ENCODE peak calls at places on chromosomes 5 and 9, in five cellular contexts. A, N, U, O and E are unnamed samples. For H3K9me3, the result is how much of the 10 kb centered on the place peaks cover.

GRCh38 chr9:69955536-69956355 is 87.9 kb upstream of the MAMDC2 start:
- DNase-seq in A (no peak), N (no peak), U (no peak), O (no peak), E (no peak)

GRCh38 chr9:89902450-89902849 is 297.6 kb downstream of the GADD45G start:
- DNase-seq in A (no peak), N (peak), U (no peak), O (no peak), E (no peak)

GRCh38 chr5:39498247-39498952 is 73.6 kb upstream of the DAB2 start:
- DNase-seq in A (no peak), N (no peak), U (no peak), O (no peak), E (no peak)

GRCh38 chr5:110757118-110757729 is 18.4 kb downstream of the SLC25A46 start:
- DNase-seq in A (no peak), N (peak), U (no peak), O (no peak), E (no peak)

GRCh38 chr9:136786451-136786850 is 4.7 kb upstream of the TMEM141 start:
- DNase-seq in A (no peak), N (no peak), U (no peak), O (no peak), E (no peak)

GRCh38 chr5:566636-567309 is 42.5 kb upstream of the SLC9A3 start:
- DNase-seq in A (no peak), N (no peak), U (no peak), O (no peak), E (no peak)

GRCh38 chr9:109779711-109780452 is at the start of gene PALM2AKAP2:
- DNase-seq in A (peak), N (peak), U (no peak), O (no peak), E (no peak)

GRCh38 chr9:38130724-38131123 is 61.7 kb upstream of the SHB start:
- DNase-seq in A (no peak), N (no peak), U (no peak), O (no peak), E (no peak)

GRCh38 chr5:6358434-6358820 is 19.9 kb downstream of the MED10 start:
- DNase-seq in A (no peak), N (no peak), U (no peak), O (no peak), E (no peak)

DNA sequence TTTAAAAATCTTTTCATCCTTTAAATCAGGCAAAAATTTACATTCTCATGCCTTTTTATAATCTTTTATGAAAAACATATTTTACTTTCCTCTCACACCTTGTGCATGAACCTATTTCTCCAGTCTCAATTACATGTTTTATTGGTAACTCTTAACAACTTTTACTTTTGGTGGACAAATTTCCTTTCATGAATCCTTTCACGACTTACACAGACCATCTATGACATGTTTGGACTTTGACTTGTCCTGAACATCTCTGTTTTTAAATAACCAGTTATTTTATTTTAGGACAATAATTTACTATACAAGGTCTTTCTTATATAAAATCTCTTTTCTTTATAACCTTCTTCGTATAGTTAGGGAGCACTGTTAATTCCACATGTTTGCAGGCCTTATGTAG is 26.5 kb upstream of the MTMR12 start:
- DNase-seq in A (no peak), N (peak), U (no peak), O (no peak), E (no peak)
- H3K9me3 ChIP-seq in A (under half), N (under half), U (under half), O (under half), E (under half)

DNA sequence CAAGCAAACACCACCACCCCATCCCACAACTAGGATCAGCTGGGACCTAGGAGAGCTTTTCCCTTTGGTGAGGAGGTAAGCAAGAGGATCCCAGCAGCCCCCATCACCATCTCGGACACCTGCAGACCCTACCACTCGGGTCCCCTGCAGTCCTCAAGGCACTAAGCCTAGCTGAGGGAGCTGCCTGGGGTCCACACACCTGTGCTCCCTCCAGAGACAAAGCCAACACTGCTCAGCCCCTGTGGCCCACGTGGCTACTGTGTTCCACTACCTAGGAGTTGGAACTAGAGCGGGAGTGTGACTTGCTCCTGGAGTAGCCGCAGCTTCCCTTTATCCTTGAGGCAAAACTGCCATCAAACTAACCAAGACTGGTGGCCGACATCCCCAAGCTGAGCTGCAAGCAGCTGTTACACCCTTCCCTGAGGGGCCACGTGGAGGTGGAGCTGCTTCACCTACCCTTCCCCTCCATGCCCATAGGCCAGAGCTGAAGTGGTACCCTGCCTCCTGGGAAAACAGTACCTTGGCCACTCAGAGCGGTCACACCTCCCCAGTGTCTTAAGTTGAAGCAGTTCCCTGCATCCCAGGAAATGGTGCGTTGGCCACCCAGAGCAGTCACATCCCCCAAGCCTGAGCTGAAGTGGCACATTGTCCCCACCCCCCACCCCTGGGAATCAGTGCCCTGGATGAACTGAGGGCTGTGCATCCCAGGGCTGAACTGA is 205.5 kb downstream of the CACNA1B start:
- DNase-seq in A (no peak), N (no peak), U (no peak), O (peak), E (no peak)
- H3K9me3 ChIP-seq in A (under half), N (under half), U (half or more), O (under half), E (under half)

GRCh38 chr9:40911647-40912046 is 216.8 kb downstream of the FOXD4L6 start:
- DNase-seq in A (no peak), N (no peak), U (no peak), O (no peak), E (no peak)
- H3K9me3 ChIP-seq in A (half or more), N (under half), U (half or more), O (half or more), E (half or more)

GRCh38 chr9:8412327-8412726 is 612.7 kb upstream of the DMAC1 start:
- DNase-seq in A (no peak), N (no peak), U (no peak), O (no peak), E (no peak)

DNA sequence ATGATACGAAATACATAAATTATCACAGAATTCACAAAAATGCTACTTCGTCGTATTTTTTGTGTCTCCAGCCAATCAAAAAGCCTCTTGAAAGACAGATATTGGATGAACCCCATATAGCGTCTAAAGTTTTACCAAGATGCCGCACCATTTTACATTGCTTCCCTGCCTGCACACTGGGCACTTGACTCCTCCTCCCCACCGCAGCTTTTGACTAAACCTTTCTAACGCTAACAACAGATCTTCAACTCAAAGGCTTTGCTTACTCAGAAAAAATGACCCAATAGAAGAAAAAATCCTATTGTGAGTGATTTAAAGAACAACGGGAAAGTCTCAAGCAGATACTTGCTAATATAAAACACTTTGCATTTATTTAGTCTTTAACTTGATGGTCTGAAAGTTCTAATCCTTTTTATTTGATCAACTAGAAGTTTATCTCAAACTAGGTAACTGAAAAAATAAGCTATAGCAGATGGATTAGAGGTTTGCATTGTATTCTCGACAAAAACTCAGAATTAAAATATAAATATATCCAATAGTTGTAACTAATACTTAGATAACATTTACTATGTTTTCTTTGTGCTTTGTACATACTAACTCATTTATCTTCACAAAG is 609.1 kb upstream of the DMAC1 start:
- DNase-seq in A (no peak), N (no peak), U (no peak), O (no peak), E (no peak)
- H3K9me3 ChIP-seq in A (under half), N (under half), U (under half), O (under half), E (under half)

GRCh38 chr5:141439411-141440141 is 9.3 kb downstream of the PCDHGA12 start:
- DNase-seq in A (no peak), N (no peak), U (no peak), O (no peak), E (no peak)
- H3K9me3 ChIP-seq in A (half or more), N (under half), U (under half), O (under half), E (under half)

DNA sequence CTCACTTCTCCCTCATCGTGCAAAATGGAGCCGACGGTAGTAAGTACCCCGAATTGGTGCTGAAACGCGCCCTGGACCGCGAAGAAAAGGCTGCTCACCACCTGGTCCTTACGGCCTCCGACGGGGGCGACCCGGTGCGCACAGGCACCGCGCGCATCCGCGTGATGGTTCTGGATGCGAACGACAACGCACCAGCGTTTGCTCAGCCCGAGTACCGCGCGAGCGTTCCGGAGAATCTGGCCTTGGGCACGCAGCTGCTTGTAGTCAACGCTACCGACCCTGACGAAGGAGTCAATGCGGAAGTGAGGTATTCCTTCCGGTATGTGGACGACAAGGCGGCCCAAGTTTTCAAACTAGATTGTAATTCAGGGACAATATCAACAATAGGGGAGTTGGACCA is 979 bp downstream of the PCDHGA12 start:
- DNase-seq in A (no peak), N (no peak), U (no peak), O (no peak), E (no peak)
- H3K9me3 ChIP-seq in A (half or more), N (half or more), U (under half), O (half or more), E (under half)

DNA sequence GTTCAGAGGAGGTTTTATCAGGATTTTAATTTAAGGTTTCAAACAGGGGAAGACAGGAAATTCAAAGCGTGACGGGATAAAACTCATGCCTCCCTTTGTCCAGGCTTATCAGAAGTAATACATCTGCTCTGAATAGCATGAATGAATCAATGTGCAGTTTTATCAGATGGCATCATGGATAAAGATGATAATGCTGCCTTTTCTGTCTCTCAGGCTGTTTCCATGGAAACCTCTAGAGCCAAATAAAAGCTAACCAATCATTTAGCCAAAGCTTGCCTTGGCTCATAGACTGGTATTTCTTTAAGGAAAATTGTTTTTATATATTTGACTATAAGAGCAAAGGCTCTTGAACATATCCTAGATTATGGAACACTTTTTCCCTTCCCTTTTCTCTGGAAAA is 16.5 kb downstream of the MFAP3 start:
- DNase-seq in A (no peak), N (peak), U (no peak), O (no peak), E (no peak)
- H3K9me3 ChIP-seq in A (under half), N (under half), U (under half), O (under half), E (under half)

DNA sequence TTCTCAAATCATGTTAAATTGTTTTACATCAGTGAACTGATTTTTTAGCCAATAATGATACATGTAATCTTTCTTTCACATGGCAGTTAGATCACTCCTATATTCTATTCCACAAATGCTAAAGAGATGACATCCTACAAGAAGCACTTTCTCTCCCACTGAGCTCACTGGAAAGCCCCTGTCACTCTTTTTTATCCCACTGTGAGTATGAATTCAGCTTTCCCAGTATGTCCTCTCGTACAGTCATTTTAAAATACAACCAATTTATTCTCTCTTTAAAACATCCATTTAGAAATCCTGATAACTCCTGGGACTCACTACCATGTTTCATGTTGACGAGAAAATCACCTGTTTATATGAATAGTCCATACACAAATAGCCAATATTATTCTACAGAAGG is 599.9 kb downstream of the SEMA5A start:
- DNase-seq in A (no peak), N (no peak), U (no peak), O (no peak), E (no peak)
- H3K9me3 ChIP-seq in A (under half), N (under half), U (under half), O (under half), E (under half)

DNA sequence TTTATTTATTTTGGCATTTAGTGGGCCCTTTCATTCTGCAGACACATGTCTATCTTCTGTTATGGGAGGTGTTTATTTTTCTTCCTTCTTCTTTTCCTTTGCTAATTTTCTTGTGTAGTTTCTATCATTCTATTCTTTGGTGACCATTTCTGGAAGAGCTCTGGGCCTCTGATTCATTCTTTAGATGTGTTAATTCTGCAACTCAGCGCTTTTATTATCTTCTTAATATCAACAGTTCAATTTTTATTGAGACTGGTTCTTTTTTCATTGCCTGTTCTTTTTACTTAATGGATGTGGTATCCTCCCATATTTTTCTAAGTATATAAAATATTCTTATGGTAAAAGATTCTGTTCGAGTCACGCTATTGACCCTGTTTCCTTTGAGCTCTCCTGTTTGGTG is 112.0 kb downstream of the HSPA4 start:
- DNase-seq in A (no peak), N (no peak), U (no peak), O (no peak), E (no peak)
- H3K9me3 ChIP-seq in A (under half), N (under half), U (under half), O (under half), E (under half)